ENCODE peak calls at places on chromosomes 5 and 9, in nine cellular contexts. One of them, this sample, is unnamed.

GRCh38 chr9:73426226-73426625 is 274.6 kb downstream of the ANXA1 start:
- DNase-seq in lower lobe of right lung: no peak
- DNase-seq in AG08395: no peak
- DNase-seq in tibial artery: no peak
- DNase-seq in HT1080: no peak
- DNase-seq in activated CD8-positive, alpha-beta memory T cell treated with anti-CD3 and anti-CD28 coated beads for 24 hours: no peak
- DNase-seq in aorta: no peak
- DNase-seq in ACHN: no peak
- DNase-seq in OCI-LY7: no peak
- DNase-seq in this sample: no peak

GRCh38 chr5:103962023-103962422 is 399.4 kb upstream of the NUDT12 start:
- DNase-seq in lower lobe of right lung: no peak
- DNase-seq in AG08395: no peak
- DNase-seq in tibial artery: no peak
- DNase-seq in HT1080: peak
- DNase-seq in activated CD8-positive, alpha-beta memory T cell treated with anti-CD3 and anti-CD28 coated beads for 24 hours: no peak
- DNase-seq in aorta: no peak
- DNase-seq in ACHN: no peak
- DNase-seq in OCI-LY7: no peak
- DNase-seq in this sample: no peak

GRCh38 chr9:123544007-123544827 is 188.2 kb downstream of the CRB2 start:
- DNase-seq in lower lobe of right lung: no peak
- DNase-seq in AG08395: peak
- DNase-seq in tibial artery: no peak
- DNase-seq in HT1080: peak
- DNase-seq in activated CD8-positive, alpha-beta memory T cell treated with anti-CD3 and anti-CD28 coated beads for 24 hours: no peak
- DNase-seq in aorta: no peak
- DNase-seq in ACHN: peak
- DNase-seq in OCI-LY7: peak
- DNase-seq in this sample: peak

GRCh38 chr5:149831492-149831891 is 101.4 kb downstream of the PPARGC1B start:
- DNase-seq in lower lobe of right lung: no peak
- DNase-seq in AG08395: no peak
- DNase-seq in tibial artery: no peak
- DNase-seq in HT1080: peak
- DNase-seq in activated CD8-positive, alpha-beta memory T cell treated with anti-CD3 and anti-CD28 coated beads for 24 hours: peak
- DNase-seq in aorta: no peak
- DNase-seq in ACHN: peak
- DNase-seq in OCI-LY7: no peak
- DNase-seq in this sample: no peak

GRCh38 chr9:2800385-2801179 is 43.3 kb downstream of the PUM3 start:
- DNase-seq in lower lobe of right lung: no peak
- DNase-seq in AG08395: peak
- DNase-seq in tibial artery: no peak
- DNase-seq in HT1080: no peak
- DNase-seq in activated CD8-positive, alpha-beta memory T cell treated with anti-CD3 and anti-CD28 coated beads for 24 hours: no peak
- DNase-seq in aorta: no peak
- DNase-seq in ACHN: no peak
- DNase-seq in OCI-LY7: no peak
- DNase-seq in this sample: peak

GRCh38 chr5:139462582-139463276 is at the start of gene ECSCR:
- DNase-seq in lower lobe of right lung: no peak
- DNase-seq in AG08395: no peak
- DNase-seq in tibial artery: no peak
- DNase-seq in HT1080: peak
- DNase-seq in activated CD8-positive, alpha-beta memory T cell treated with anti-CD3 and anti-CD28 coated beads for 24 hours: no peak
- DNase-seq in aorta: peak
- DNase-seq in ACHN: no peak
- DNase-seq in OCI-LY7: no peak
- DNase-seq in this sample: peak

GRCh38 chr9:131278421-131279111 is 2.3 kb upstream of the FAM78A start:
- DNase-seq in lower lobe of right lung: no peak
- DNase-seq in AG08395: no peak
- DNase-seq in tibial artery: no peak
- DNase-seq in HT1080: no peak
- DNase-seq in activated CD8-positive, alpha-beta memory T cell treated with anti-CD3 and anti-CD28 coated beads for 24 hours: peak
- DNase-seq in aorta: no peak
- DNase-seq in ACHN: no peak
- DNase-seq in OCI-LY7: no peak
- DNase-seq in this sample: no peak

GRCh38 chr5:164532226-164532937 is 1027.0 kb downstream of the MAT2B start:
- DNase-seq in lower lobe of right lung: no peak
- DNase-seq in AG08395: no peak
- DNase-seq in tibial artery: no peak
- DNase-seq in HT1080: no peak
- DNase-seq in activated CD8-positive, alpha-beta memory T cell treated with anti-CD3 and anti-CD28 coated beads for 24 hours: no peak
- DNase-seq in aorta: no peak
- DNase-seq in ACHN: no peak
- DNase-seq in OCI-LY7: no peak
- DNase-seq in this sample: no peak

GRCh38 chr5:88269222-88269771 is 652 bp upstream of the TMEM161B start:
- DNase-seq in lower lobe of right lung: no peak
- DNase-seq in AG08395: peak
- DNase-seq in tibial artery: no peak
- DNase-seq in HT1080: peak
- DNase-seq in activated CD8-positive, alpha-beta memory T cell treated with anti-CD3 and anti-CD28 coated beads for 24 hours: peak
- DNase-seq in aorta: no peak
- DNase-seq in ACHN: peak
- DNase-seq in OCI-LY7: peak
- DNase-seq in this sample: peak

GRCh38 chr5:124395287-124395686 is 351.2 kb downstream of the ZNF608 start:
- DNase-seq in lower lobe of right lung: no peak
- DNase-seq in AG08395: no peak
- DNase-seq in tibial artery: no peak
- DNase-seq in HT1080: no peak
- DNase-seq in activated CD8-positive, alpha-beta memory T cell treated with anti-CD3 and anti-CD28 coated beads for 24 hours: no peak
- DNase-seq in aorta: no peak
- DNase-seq in ACHN: no peak
- DNase-seq in OCI-LY7: no peak
- DNase-seq in this sample: no peak

GRCh38 chr5:151051066-151051930 is 29.5 kb downstream of the TNIP1 start:
- DNase-seq in lower lobe of right lung: peak
- DNase-seq in AG08395: peak
- DNase-seq in tibial artery: peak
- DNase-seq in HT1080: peak
- DNase-seq in activated CD8-positive, alpha-beta memory T cell treated with anti-CD3 and anti-CD28 coated beads for 24 hours: peak
- DNase-seq in aorta: peak
- DNase-seq in ACHN: peak
- DNase-seq in OCI-LY7: peak
- DNase-seq in this sample: peak

GRCh38 chr5:118791986-118792734 is 196.2 kb downstream of the DTWD2 start:
- DNase-seq in lower lobe of right lung: no peak
- DNase-seq in AG08395: peak
- DNase-seq in tibial artery: no peak
- DNase-seq in HT1080: peak
- DNase-seq in activated CD8-positive, alpha-beta memory T cell treated with anti-CD3 and anti-CD28 coated beads for 24 hours: no peak
- DNase-seq in aorta: no peak
- DNase-seq in ACHN: peak
- DNase-seq in OCI-LY7: peak
- DNase-seq in this sample: peak

GRCh38 chr9:75803130-75803529 is 87.3 kb upstream of the PCSK5 start:
- DNase-seq in lower lobe of right lung: no peak
- DNase-seq in AG08395: peak
- DNase-seq in tibial artery: no peak
- DNase-seq in HT1080: peak
- DNase-seq in activated CD8-positive, alpha-beta memory T cell treated with anti-CD3 and anti-CD28 coated beads for 24 hours: no peak
- DNase-seq in aorta: no peak
- DNase-seq in ACHN: peak
- DNase-seq in OCI-LY7: no peak
- DNase-seq in this sample: no peak

GRCh38 chr5:9059920-9060691 is 485.8 kb downstream of the SEMA5A start:
- DNase-seq in lower lobe of right lung: no peak
- DNase-seq in AG08395: peak
- DNase-seq in tibial artery: no peak
- DNase-seq in HT1080: peak
- DNase-seq in activated CD8-positive, alpha-beta memory T cell treated with anti-CD3 and anti-CD28 coated beads for 24 hours: no peak
- DNase-seq in aorta: peak
- DNase-seq in ACHN: peak
- DNase-seq in OCI-LY7: no peak
- DNase-seq in this sample: peak

This sample was measured in dermis microvascular lymphatic vessel endothelial cell.